ENCODE peak calls at places on chromosomes 3 and 15, in six cellular contexts. A, Q, F, R, X and D are unnamed samples.

GRCh38 chr3:31341130-31341529 is 191.6 kb upstream of the STT3B start:
- DNase-seq in A (peak; percentile 41), Q (no peak), F (no peak), R (no peak), X (no peak), D (no peak)

GRCh38 chr15:63931556-63931955 is 97.8 kb upstream of the HERC1 start:
- DNase-seq in A (no peak), Q (no peak), F (no peak), R (no peak), X (no peak), D (no peak)

GRCh38 chr15:59372352-59373211 is at the start of gene MYO1E:
- DNase-seq in A (peak; percentile 97), Q (peak; percentile 98), F (peak; percentile 94), R (peak; percentile 1), X (peak; percentile 95), D (peak; percentile 96)

GRCh38 chr3:136343873-136344281 is 93.7 kb downstream of the PCCB start:
- DNase-seq in A (peak; percentile 72), Q (peak; percentile 91), F (peak; percentile 72), R (no peak), X (peak; percentile 77), D (peak; percentile 70)

GRCh38 chr15:58264068-58264971 is 126.1 kb downstream of the AQP9 start:
- DNase-seq in A (no peak), Q (no peak), F (no peak), R (no peak), X (no peak), D (no peak)

GRCh38 chr3:48367201-48367600 is 4.8 kb upstream of the FBXW12 start:
- DNase-seq in A (peak; percentile 40), Q (peak; percentile 1), F (no peak), R (no peak), X (no peak), D (no peak)

GRCh38 chr3:110811050-110811449 is 260.6 kb upstream of the NECTIN3 start:
- DNase-seq in A (no peak), Q (no peak), F (no peak), R (no peak), X (no peak), D (no peak)

GRCh38 chr3:40086890-40087884 is 222.3 kb upstream of the EIF1B start:
- DNase-seq in A (no peak), Q (no peak), F (no peak), R (no peak), X (no peak), D (no peak)

GRCh38 chr3:27464646-27465045 is 19.5 kb downstream of the SLC4A7 start:
- DNase-seq in A (no peak), Q (no peak), F (no peak), R (no peak), X (no peak), D (no peak)